ENCODE peak calls at places on chromosomes 16 and 17, in five cellular contexts. C is ovary, O is Peyer's patch, S is kidney, D is lung. T is an unnamed sample.

GRCh38 chr17:5821813-5822212 is 237.5 kb upstream of the NLRP1 start:
- DNase-seq in S (no peak), D (peak; percentile 7), C (no peak), O (no peak), T (no peak)

GRCh38 chr16:86848821-86849220 is 270.5 kb downstream of the FOXL1 start:
- DNase-seq in C (no peak), D (no peak), O (no peak), S (no peak), T (no peak)

GRCh38 chr16:3087836-3088235 is 11.3 kb downstream of the ZSCAN10 start:
- DNase-seq in S (peak; percentile 76), D (no peak), C (no peak), O (no peak), T (no peak)

GRCh38 chr17:73841431-73842060 is 197.3 kb upstream of the SDK2 start:
- DNase-seq in D (no peak), O (no peak), C (no peak), S (no peak), T (no peak)

GRCh38 chr16:78751601-78752000 is 652.1 kb downstream of the WWOX start:
- DNase-seq in D (no peak), C (no peak), O (no peak), S (no peak), T (no peak)

GRCh38 chr17:74525781-74526288 is 5.4 kb downstream of the CD300LB start:
- DNase-seq in S (no peak), D (no peak), O (no peak), C (no peak), T (no peak)

GRCh38 chr17:32907583-32907982 is 20.4 kb upstream of the TMEM98 start:
- DNase-seq in O (peak; percentile 52), D (no peak), S (no peak), C (no peak), T (no peak)

GRCh38 chr16:27943766-27944165 is 119.7 kb downstream of the GSG1L start:
- DNase-seq in C (no peak), D (no peak), S (no peak), O (no peak), T (no peak)

GRCh38 chr17:22512997-22513538 is 820.7 kb downstream of the KCNJ18 start:
- DNase-seq in C (no peak), S (no peak), D (no peak), O (no peak), T (no peak)

GRCh38 chr17:47694018-47694817 is at the start of gene TBKBP1:
- DNase-seq in O (peak; percentile 57), C (peak; percentile 68), S (peak; percentile 89), D (no peak), T (peak; percentile 40)

DNA sequence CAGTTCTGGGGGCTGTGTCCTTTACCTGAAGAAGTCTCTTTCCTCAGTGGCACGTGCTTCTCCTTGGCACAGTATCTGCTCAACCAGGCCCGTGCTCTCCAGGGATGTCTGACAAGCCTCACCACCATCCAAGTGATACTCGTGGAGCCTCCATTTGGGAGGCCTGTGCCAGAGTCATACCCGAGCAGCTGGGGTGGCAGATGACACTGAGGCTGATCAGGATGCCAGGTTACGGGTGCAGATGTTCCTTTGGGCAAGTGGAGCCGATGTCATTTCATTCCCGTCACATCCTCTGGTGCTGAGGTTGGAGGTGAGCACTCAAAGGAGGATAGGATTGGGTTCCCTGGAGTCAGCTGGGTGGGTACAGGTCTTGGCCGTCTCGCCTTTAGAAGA is 87.2 kb downstream of the KSR1 start:
- DNase-seq in D (no peak), O (no peak), S (no peak), C (no peak), T (no peak)
- H3K4me1 ChIP-seq in D (no peaks in the 10 kb centered on the region), O (peaks cover 23% of the 10 kb centered on the region), S (peaks cover 44% of the 10 kb centered on the region), C (peaks cover 24% of the 10 kb centered on the region), T (peaks cover 36% of the 10 kb centered on the region)

DNA sequence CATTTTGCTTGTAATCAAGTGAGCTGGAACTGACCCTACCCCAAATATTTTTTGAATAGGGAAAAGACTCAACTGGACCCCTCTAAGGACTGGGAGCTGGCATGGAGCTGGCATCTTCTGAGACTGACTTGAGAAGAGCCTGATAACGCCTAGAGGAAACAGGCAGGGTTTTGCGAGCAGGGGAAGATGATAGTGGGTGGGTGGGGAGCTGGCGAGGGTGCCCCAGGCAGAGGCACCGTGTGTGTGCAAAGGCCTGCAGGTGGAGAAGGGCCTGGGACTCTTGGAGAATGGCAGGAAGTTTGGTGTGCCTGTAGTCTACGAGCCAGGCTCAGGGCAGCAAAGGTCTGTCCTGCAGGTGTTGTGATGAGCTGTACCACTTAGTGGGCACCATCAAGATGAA is 4.1 kb downstream of the CRISPLD2 start:
- DNase-seq in D (no peak), C (no peak), S (no peak), O (no peak), T (no peak)
- H3K4me1 ChIP-seq in D (no peaks in the 10 kb centered on the region), C (peaks cover 16% of the 10 kb centered on the region), S (peaks cover 9% of the 10 kb centered on the region), O (no peaks in the 10 kb centered on the region), T (peaks cover 52% of the 10 kb centered on the region)

GRCh38 chr17:78875738-78876597 is 27.0 kb downstream of the CEP295NL start:
- DNase-seq in C (no peak), O (no peak), D (no peak), S (no peak), T (no peak)
- H3K4me1 ChIP-seq in C (peaks cover 20% of the 10 kb centered on the region), O (no peaks in the 10 kb centered on the region), D (peaks cover 13% of the 10 kb centered on the region), S (peaks cover 11% of the 10 kb centered on the region), T (peaks cover 80% of the 10 kb centered on the region)

DNA sequence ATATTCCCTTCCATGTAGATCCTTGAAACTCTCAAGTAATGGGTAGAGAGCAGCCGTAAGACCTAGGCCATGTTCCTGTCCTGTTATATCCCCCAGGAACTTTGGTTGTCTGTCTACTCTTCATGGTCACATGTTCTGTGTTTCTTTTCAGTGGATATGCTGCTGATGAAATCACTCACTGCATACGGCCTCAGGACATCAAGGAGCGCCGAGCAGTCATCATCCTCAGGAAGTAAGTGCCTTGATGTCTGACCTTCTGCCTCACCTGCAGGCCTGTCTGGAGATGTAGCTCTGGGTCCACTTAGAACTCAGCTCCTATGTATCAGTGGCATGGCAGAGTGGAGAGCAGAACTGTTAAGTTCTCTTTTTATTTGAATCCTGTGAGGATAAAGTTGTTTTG is 11.2 kb downstream of the ALKBH5 start:
- DNase-seq in S (no peak), C (no peak), O (no peak), D (no peak), T (no peak)
- H3K4me1 ChIP-seq in S (peaks cover 56% of the 10 kb centered on the region), C (peaks cover 17% of the 10 kb centered on the region), O (no peaks in the 10 kb centered on the region), D (peaks cover 37% of the 10 kb centered on the region), T (peaks cover 45% of the 10 kb centered on the region)

GRCh38 chr16:57617604-57618111 is 10.8 kb upstream of the ADGRG1 start:
- DNase-seq in O (peak; percentile 31), D (no peak), C (peak; percentile 5), S (peak; percentile 60), T (no peak)

GRCh38 chr16:57619606-57620315 is 8.7 kb upstream of the ADGRG1 start:
- DNase-seq in D (no peak), S (peak; percentile 94), C (peak; percentile 5), O (peak; percentile 79), T (peak; percentile 62)

GRCh38 chr16:57618306-57619132 is 9.9 kb upstream of the ADGRG1 start:
- DNase-seq in D (peak; percentile 72), O (peak; percentile 13), C (peak; percentile 7), S (peak; percentile 80), T (peak; percentile 39)

GRCh38 chr16:57620316-57621231 is 7.9 kb upstream of the ADGRG1 start:
- DNase-seq in S (peak; percentile 72), C (no peak), O (peak; percentile 66), D (peak; percentile 63), T (peak; percentile 55)

DNA sequence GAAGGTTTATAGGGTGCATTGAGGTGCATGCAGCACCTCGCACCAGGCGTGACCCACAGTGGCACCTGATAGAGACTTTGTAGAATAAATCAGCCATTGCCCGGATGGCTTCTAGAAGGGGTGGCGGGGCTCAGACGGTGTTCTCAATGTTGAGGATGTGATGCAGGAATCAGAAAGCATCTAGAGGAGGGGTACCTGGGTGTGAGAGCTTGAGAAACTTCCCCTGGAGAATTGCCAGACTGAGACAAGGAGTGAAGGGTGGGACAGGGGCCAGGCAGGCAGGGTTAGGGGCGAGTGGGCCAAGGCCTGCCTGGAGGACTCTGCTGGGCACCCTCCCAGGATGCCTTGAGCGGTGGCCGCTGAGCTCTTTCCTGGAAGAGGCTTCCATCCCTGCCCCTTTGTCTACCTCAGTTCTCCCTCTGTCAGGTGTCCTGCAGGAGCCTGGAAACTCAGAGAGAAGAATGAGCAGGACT is 9.3 kb upstream of the ADGRG1 start:
- DNase-seq in C (no peak), D (no peak), O (no peak), S (peak; percentile 62), T (no peak)
- H3K4me1 ChIP-seq in C (peaks cover 4% of the 10 kb centered on the region), D (no peaks in the 10 kb centered on the region), O (no peaks in the 10 kb centered on the region), S (peaks cover 46% of the 10 kb centered on the region), T (no peaks in the 10 kb centered on the region)

GRCh38 chr16:31880322-31880979 is 6.8 kb downstream of the ZNF267 start:
- DNase-seq in D (no peak), O (no peak), C (no peak), S (no peak), T (no peak)
- H3K4me1 ChIP-seq in D (peaks cover 7% of the 10 kb centered on the region), O (peaks cover 10% of the 10 kb centered on the region), C (peaks cover 4% of the 10 kb centered on the region), S (peaks cover 14% of the 10 kb centered on the region), T (peaks cover 48% of the 10 kb centered on the region)

GRCh38 chr17:76820523-76820922 is 47.7 kb upstream of the MGAT5B start:
- DNase-seq in S (no peak), D (no peak), C (no peak), O (no peak), T (no peak)
- H3K4me1 ChIP-seq in S (no peaks in the 10 kb centered on the region), D (no peaks in the 10 kb centered on the region), C (no peaks in the 10 kb centered on the region), O (no peaks in the 10 kb centered on the region), T (no peaks in the 10 kb centered on the region)